ENCODE peak calls at places on chromosomes 11 and 22, in eight cellular contexts. One of them, this sample, is unnamed.

GRCh38 chr11:69059429-69059828 is 10.7 kb downstream of the TPCN2 start:
- DNase-seq in lower lobe of right lung: no peak
- DNase-seq in neural progenitor cell: no peak
- DNase-seq in heart right ventricle: no peak
- DNase-seq in A549: no peak
- DNase-seq in colonic mucosa: no peak
- DNase-seq in CD8-positive, alpha-beta T cell: no peak
- DNase-seq in kidney: no peak
- DNase-seq in this sample: no peak

GRCh38 chr22:30655532-30655931 is 12.1 kb downstream of the DUSP18 start:
- DNase-seq in A549: no peak
- DNase-seq in lower lobe of right lung: no peak
- DNase-seq in colonic mucosa: no peak
- DNase-seq in kidney: no peak
- DNase-seq in heart right ventricle: no peak
- DNase-seq in CD8-positive, alpha-beta T cell: no peak
- DNase-seq in neural progenitor cell: no peak
- DNase-seq in this sample: no peak

GRCh38 chr11:47904048-47904447 is 55.9 kb upstream of the NUP160 start:
- DNase-seq in A549: no peak
- DNase-seq in neural progenitor cell: no peak
- DNase-seq in lower lobe of right lung: no peak
- DNase-seq in colonic mucosa: no peak
- DNase-seq in heart right ventricle: no peak
- DNase-seq in kidney: no peak
- DNase-seq in CD8-positive, alpha-beta T cell: no peak
- DNase-seq in this sample: no peak

GRCh38 chr11:3161309-3161708 is 3.8 kb downstream of the OSBPL5 start:
- DNase-seq in neural progenitor cell: no peak
- DNase-seq in kidney: peak; percentile 81
- DNase-seq in CD8-positive, alpha-beta T cell: no peak
- DNase-seq in colonic mucosa: no peak
- DNase-seq in lower lobe of right lung: peak; percentile 43
- DNase-seq in heart right ventricle: peak; percentile 19
- DNase-seq in A549: no peak
- DNase-seq in this sample: no peak

GRCh38 chr11:57598831-57599155 is 1.3 kb downstream of the SERPING1 start:
- DNase-seq in heart right ventricle: no peak
- DNase-seq in CD8-positive, alpha-beta T cell: no peak
- DNase-seq in kidney: no peak
- DNase-seq in A549: no peak
- DNase-seq in lower lobe of right lung: no peak
- DNase-seq in neural progenitor cell: no peak
- DNase-seq in colonic mucosa: no peak
- DNase-seq in this sample: peak; percentile 47

GRCh38 chr11:70913715-70914231 is 338.6 kb downstream of the SHANK2 start:
- DNase-seq in kidney: peak; percentile 36
- DNase-seq in lower lobe of right lung: peak; percentile 57
- DNase-seq in neural progenitor cell: peak; percentile 78
- DNase-seq in CD8-positive, alpha-beta T cell: no peak
- DNase-seq in heart right ventricle: no peak
- DNase-seq in colonic mucosa: peak; percentile 69
- DNase-seq in A549: no peak
- DNase-seq in this sample: no peak

GRCh38 chr11:76805206-76805913 is 22.2 kb downstream of the TSKU start:
- DNase-seq in CD8-positive, alpha-beta T cell: no peak
- DNase-seq in A549: peak; percentile 75
- DNase-seq in neural progenitor cell: no peak
- DNase-seq in lower lobe of right lung: no peak
- DNase-seq in kidney: no peak
- DNase-seq in heart right ventricle: no peak
- DNase-seq in colonic mucosa: peak; percentile 22
- DNase-seq in this sample: peak; percentile 39

GRCh38 chr11:130760515-130761125 is 155.7 kb downstream of the SNX19 start:
- DNase-seq in neural progenitor cell: no peak
- DNase-seq in CD8-positive, alpha-beta T cell: no peak
- DNase-seq in A549: no peak
- DNase-seq in heart right ventricle: no peak
- DNase-seq in colonic mucosa: no peak
- DNase-seq in kidney: no peak
- DNase-seq in lower lobe of right lung: no peak
- DNase-seq in this sample: no peak

GRCh38 chr11:83257638-83258229 is 28.4 kb downstream of the CCDC90B start:
- DNase-seq in kidney: no peak
- DNase-seq in lower lobe of right lung: no peak
- DNase-seq in colonic mucosa: no peak
- DNase-seq in neural progenitor cell: no peak
- DNase-seq in CD8-positive, alpha-beta T cell: no peak
- DNase-seq in heart right ventricle: no peak
- DNase-seq in A549: no peak
- DNase-seq in this sample: no peak

GRCh38 chr11:27420217-27420616 is 52.4 kb downstream of the LGR4 start:
- DNase-seq in colonic mucosa: no peak
- DNase-seq in CD8-positive, alpha-beta T cell: no peak
- DNase-seq in neural progenitor cell: no peak
- DNase-seq in heart right ventricle: no peak
- DNase-seq in A549: no peak
- DNase-seq in kidney: no peak
- DNase-seq in lower lobe of right lung: no peak
- DNase-seq in this sample: no peak

GRCh38 chr11:68998390-68998911 is 14.6 kb downstream of the MRGPRF start:
- DNase-seq in heart right ventricle: no peak
- DNase-seq in CD8-positive, alpha-beta T cell: no peak
- DNase-seq in lower lobe of right lung: peak; percentile 30
- DNase-seq in colonic mucosa: peak; percentile 17
- DNase-seq in A549: no peak
- DNase-seq in kidney: peak; percentile 46
- DNase-seq in neural progenitor cell: no peak
- DNase-seq in this sample: peak; percentile 83

GRCh38 chr11:61106906-61107470 is 4.7 kb downstream of the CD5 start:
- DNase-seq in colonic mucosa: no peak
- DNase-seq in CD8-positive, alpha-beta T cell: no peak
- DNase-seq in A549: no peak
- DNase-seq in kidney: no peak
- DNase-seq in heart right ventricle: no peak
- DNase-seq in lower lobe of right lung: no peak
- DNase-seq in neural progenitor cell: no peak
- DNase-seq in this sample: no peak

GRCh38 chr11:2886936-2887335 is 1.4 kb upstream of the CDKN1C start:
- DNase-seq in kidney: no peak
- DNase-seq in neural progenitor cell: peak; percentile 27
- DNase-seq in A549: no peak
- DNase-seq in CD8-positive, alpha-beta T cell: no peak
- DNase-seq in colonic mucosa: no peak
- DNase-seq in lower lobe of right lung: no peak
- DNase-seq in heart right ventricle: no peak
- DNase-seq in this sample: no peak

GRCh38 chr11:65786786-65787636 is at the start of gene OVOL1:
- DNase-seq in CD8-positive, alpha-beta T cell: no peak
- DNase-seq in colonic mucosa: peak; percentile 92
- DNase-seq in A549: no peak
- DNase-seq in neural progenitor cell: peak; percentile 54
- DNase-seq in kidney: peak; percentile 92
- DNase-seq in lower lobe of right lung: peak; percentile 81
- DNase-seq in heart right ventricle: no peak
- DNase-seq in this sample: no peak

GRCh38 chr22:39524089-39524752 is 3.9 kb downstream of the ATF4 start:
- DNase-seq in lower lobe of right lung: peak; percentile 42
- DNase-seq in neural progenitor cell: no peak
- DNase-seq in heart right ventricle: no peak
- DNase-seq in colonic mucosa: no peak
- DNase-seq in kidney: peak; percentile 62
- DNase-seq in A549: no peak
- DNase-seq in CD8-positive, alpha-beta T cell: no peak
- DNase-seq in this sample: no peak

GRCh38 chr11:12449961-12450715 is 72.8 kb downstream of the PARVA start:
- DNase-seq in heart right ventricle: no peak
- DNase-seq in A549: peak; percentile 11
- DNase-seq in kidney: no peak
- DNase-seq in lower lobe of right lung: no peak
- DNase-seq in neural progenitor cell: no peak
- DNase-seq in colonic mucosa: no peak
- DNase-seq in CD8-positive, alpha-beta T cell: no peak
- DNase-seq in this sample: no peak

DNA sequence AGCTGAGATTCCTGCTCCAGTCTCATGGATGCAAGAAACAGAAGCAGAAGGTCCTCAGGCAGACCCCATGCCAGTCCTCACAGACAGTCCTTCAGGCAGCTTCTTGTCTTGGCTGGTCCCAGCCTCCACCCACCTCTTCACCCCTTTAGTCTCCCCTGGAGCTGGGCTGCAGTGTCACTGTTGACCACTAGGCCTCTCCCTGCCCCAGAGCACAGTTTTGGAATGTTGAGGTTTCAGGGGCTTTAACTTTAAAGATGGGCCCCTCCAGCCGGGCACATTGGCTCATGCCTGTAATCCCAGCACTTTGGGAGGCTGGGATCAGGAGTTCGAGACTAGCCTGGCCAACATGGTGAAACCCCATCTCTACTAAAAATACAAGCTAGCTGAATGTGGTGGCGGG is 39.5 kb upstream of the GCAT start:
- DNase-seq in neural progenitor cell: no peak
- DNase-seq in A549: no peak
- DNase-seq in heart right ventricle: no peak
- DNase-seq in kidney: no peak
- DNase-seq in CD8-positive, alpha-beta T cell: no peak
- DNase-seq in lower lobe of right lung: no peak
- DNase-seq in colonic mucosa: no peak
- DNase-seq in this sample: no peak
- TF ChIP-seq CTCF in neural progenitor cell: peak; percentile 43
- TF ChIP-seq CTCF in A549: no peak
- TF ChIP-seq CTCF in heart right ventricle: no peak
- TF ChIP-seq CTCF in kidney: no peak
- TF ChIP-seq CTCF in CD8-positive, alpha-beta T cell: no peak
- TF ChIP-seq CTCF in lower lobe of right lung: peak; percentile 18
- TF ChIP-seq CTCF in colonic mucosa: no peak
- TF ChIP-seq CTCF in this sample: peak; percentile 28

GRCh38 chr11:106679633-106680032 is 338.6 kb downstream of the GUCY1A2 start:
- DNase-seq in CD8-positive, alpha-beta T cell: no peak
- DNase-seq in heart right ventricle: no peak
- DNase-seq in A549: no peak
- DNase-seq in kidney: no peak
- DNase-seq in lower lobe of right lung: no peak
- DNase-seq in neural progenitor cell: no peak
- DNase-seq in colonic mucosa: no peak
- DNase-seq in this sample: no peak

GRCh38 chr11:106681435-106681834 is 336.8 kb downstream of the GUCY1A2 start:
- DNase-seq in colonic mucosa: no peak
- DNase-seq in CD8-positive, alpha-beta T cell: no peak
- DNase-seq in heart right ventricle: no peak
- DNase-seq in lower lobe of right lung: no peak
- DNase-seq in A549: no peak
- DNase-seq in kidney: no peak
- DNase-seq in neural progenitor cell: no peak
- DNase-seq in this sample: no peak

GRCh38 chr11:106684944-106685343 is 333.3 kb downstream of the GUCY1A2 start:
- DNase-seq in neural progenitor cell: no peak
- DNase-seq in A549: no peak
- DNase-seq in CD8-positive, alpha-beta T cell: no peak
- DNase-seq in lower lobe of right lung: no peak
- DNase-seq in kidney: no peak
- DNase-seq in heart right ventricle: no peak
- DNase-seq in colonic mucosa: no peak
- DNase-seq in this sample: no peak

GRCh38 chr11:106683435-106683834 is 334.8 kb downstream of the GUCY1A2 start:
- DNase-seq in A549: no peak
- DNase-seq in lower lobe of right lung: no peak
- DNase-seq in kidney: no peak
- DNase-seq in neural progenitor cell: peak; percentile 3
- DNase-seq in heart right ventricle: no peak
- DNase-seq in CD8-positive, alpha-beta T cell: no peak
- DNase-seq in colonic mucosa: no peak
- DNase-seq in this sample: no peak
- H3K9me3 ChIP-seq in A549: no peaks in the 10 kb centered on the region
- H3K9me3 ChIP-seq in lower lobe of right lung: no peaks in the 10 kb centered on the region
- H3K9me3 ChIP-seq in kidney: no peaks in the 10 kb centered on the region
- H3K9me3 ChIP-seq in neural progenitor cell: no peaks in the 10 kb centered on the region
- H3K9me3 ChIP-seq in heart right ventricle: no peaks in the 10 kb centered on the region
- H3K9me3 ChIP-seq in CD8-positive, alpha-beta T cell: no peaks in the 10 kb centered on the region
- H3K9me3 ChIP-seq in colonic mucosa: no peaks in the 10 kb centered on the region
- H3K9me3 ChIP-seq in this sample: no peaks in the 10 kb centered on the region

GRCh38 chr11:326842-327580 is 6.4 kb upstream of the IFITM3 start:
- DNase-seq in heart right ventricle: peak; percentile 84
- DNase-seq in neural progenitor cell: no peak
- DNase-seq in kidney: peak; percentile 96
- DNase-seq in colonic mucosa: peak; percentile 73
- DNase-seq in lower lobe of right lung: peak; percentile 88
- DNase-seq in A549: no peak
- DNase-seq in CD8-positive, alpha-beta T cell: peak; percentile 56
- DNase-seq in this sample: peak; percentile 91
- H3K4me1 ChIP-seq in heart right ventricle: peaks cover 61% of the 10 kb centered on the region
- H3K4me1 ChIP-seq in neural progenitor cell: peaks cover 10% of the 10 kb centered on the region
- H3K4me1 ChIP-seq in kidney: peaks cover 18% of the 10 kb centered on the region
- H3K4me1 ChIP-seq in colonic mucosa: peaks cover 5% of the 10 kb centered on the region
- H3K4me1 ChIP-seq in lower lobe of right lung: peaks cover 41% of the 10 kb centered on the region
- H3K4me1 ChIP-seq in A549: peaks cover 9% of the 10 kb centered on the region
- H3K4me1 ChIP-seq in CD8-positive, alpha-beta T cell: peaks cover 85% of the 10 kb centered on the region
- H3K4me1 ChIP-seq in this sample: peaks cover 22% of the 10 kb centered on the region

GRCh38 chr11:84902445-84902844 is 724.7 kb downstream of the DLG2 start:
- DNase-seq in CD8-positive, alpha-beta T cell: no peak
- DNase-seq in heart right ventricle: no peak
- DNase-seq in neural progenitor cell: no peak
- DNase-seq in colonic mucosa: no peak
- DNase-seq in lower lobe of right lung: no peak
- DNase-seq in kidney: no peak
- DNase-seq in A549: no peak
- DNase-seq in this sample: peak; percentile 89

GRCh38 chr11:84899134-84899533 is 728.0 kb downstream of the DLG2 start:
- DNase-seq in A549: no peak
- DNase-seq in kidney: no peak
- DNase-seq in lower lobe of right lung: no peak
- DNase-seq in heart right ventricle: no peak
- DNase-seq in CD8-positive, alpha-beta T cell: no peak
- DNase-seq in neural progenitor cell: no peak
- DNase-seq in colonic mucosa: no peak
- DNase-seq in this sample: no peak

GRCh38 chr11:84894666-84895065 is 732.5 kb downstream of the DLG2 start:
- DNase-seq in A549: no peak
- DNase-seq in lower lobe of right lung: no peak
- DNase-seq in neural progenitor cell: no peak
- DNase-seq in CD8-positive, alpha-beta T cell: no peak
- DNase-seq in heart right ventricle: no peak
- DNase-seq in colonic mucosa: no peak
- DNase-seq in kidney: no peak
- DNase-seq in this sample: no peak

GRCh38 chr11:84901986-84902385 is 725.2 kb downstream of the DLG2 start:
- DNase-seq in heart right ventricle: no peak
- DNase-seq in CD8-positive, alpha-beta T cell: no peak
- DNase-seq in kidney: no peak
- DNase-seq in neural progenitor cell: no peak
- DNase-seq in lower lobe of right lung: no peak
- DNase-seq in A549: no peak
- DNase-seq in colonic mucosa: no peak
- DNase-seq in this sample: no peak

DNA sequence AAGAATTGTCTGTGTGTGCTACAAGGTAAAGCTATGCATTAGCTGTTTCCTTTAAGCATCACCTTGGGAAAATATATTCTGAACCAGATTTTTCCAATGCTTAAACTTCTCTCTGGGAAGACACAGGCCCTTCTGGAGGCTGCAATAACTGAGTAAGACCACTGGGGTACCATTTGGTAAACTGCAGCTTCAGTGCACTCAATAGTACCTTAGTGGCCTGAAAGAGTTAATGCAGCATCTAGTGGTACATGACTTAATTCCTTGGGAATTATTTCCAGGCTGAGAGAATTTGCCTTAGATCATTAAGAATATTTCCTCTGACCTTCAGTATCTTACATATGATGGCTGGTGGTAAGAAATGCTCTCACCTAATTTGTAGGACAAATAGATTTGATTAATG is 727.4 kb downstream of the DLG2 start:
- DNase-seq in kidney: no peak
- DNase-seq in CD8-positive, alpha-beta T cell: no peak
- DNase-seq in lower lobe of right lung: no peak
- DNase-seq in colonic mucosa: no peak
- DNase-seq in neural progenitor cell: peak; percentile 66
- DNase-seq in A549: peak; percentile 43
- DNase-seq in heart right ventricle: no peak
- DNase-seq in this sample: no peak
- TF ChIP-seq CTCF in kidney: no peak
- TF ChIP-seq CTCF in CD8-positive, alpha-beta T cell: no peak
- TF ChIP-seq CTCF in lower lobe of right lung: no peak
- TF ChIP-seq CTCF in colonic mucosa: no peak
- TF ChIP-seq CTCF in neural progenitor cell: peak; percentile 68
- TF ChIP-seq CTCF in A549: no peak
- TF ChIP-seq CTCF in heart right ventricle: no peak
- TF ChIP-seq CTCF in this sample: no peak

This sample was measured in cardiac muscle cell.